ENCODE peak calls at places on chromosomes 13 and 19, in five cellular contexts. B is prostate gland, Y is IMR-90, V is A549, S is lower leg skin. O is an unnamed sample.

GRCh38 chr13:113275387-113275786 is 21.7 kb upstream of the LAMP1 start:
- DNase-seq in B (peak; percentile 28), Y (peak; percentile 75), V (peak; percentile 53), S (no peak), O (peak; percentile 52)

GRCh38 chr13:33099860-33100259 is 83.6 kb downstream of the KL start:
- DNase-seq in B (no peak), Y (no peak), V (no peak), S (no peak), O (no peak)

GRCh38 chr19:18894254-18895037 is 1.5 kb downstream of the CERS1 start:
- DNase-seq in B (no peak), Y (peak; percentile 35), V (no peak), S (no peak), O (peak; percentile 75)

GRCh38 chr13:21060063-21060826 is 1.1 kb downstream of the LATS2 start:
- DNase-seq in B (peak; percentile 17), Y (peak; percentile 51), V (peak; percentile 45), S (no peak), O (no peak)

GRCh38 chr13:45367358-45367757 is 26.4 kb upstream of the TPT1 start:
- DNase-seq in B (peak; percentile 64), Y (peak; percentile 94), V (peak; percentile 80), S (peak; percentile 86), O (peak; percentile 71)

GRCh38 chr19:58097349-58097748 is 682 bp downstream of the ZSCAN18 start:
- DNase-seq in B (no peak), Y (no peak), V (no peak), S (no peak), O (no peak)

GRCh38 chr19:58261968-58262921 is 16.5 kb upstream of the ZNF8 start:
- DNase-seq in B (no peak), Y (no peak), V (peak; percentile 48), S (no peak), O (no peak)

GRCh38 chr19:7894612-7895309 is 6.5 kb downstream of the LRRC8E start:
- DNase-seq in B (peak; percentile 60), Y (no peak), V (no peak), S (no peak), O (no peak)

GRCh38 chr13:73428137-73428536 is 369.3 kb downstream of the KLF5 start:
- DNase-seq in B (no peak), Y (peak; percentile 76), V (peak; percentile 67), S (no peak), O (no peak)

GRCh38 chr19:2195914-2196313 is 32.2 kb downstream of the DOT1L start:
- DNase-seq in B (no peak), Y (no peak), V (no peak), S (no peak), O (no peak)

GRCh38 chr19:46287585-46287984 is 9.3 kb upstream of the HIF3A start:
- DNase-seq in B (no peak), Y (no peak), V (peak; percentile 52), S (no peak), O (no peak)

GRCh38 chr19:46762245-46762890 is 16.1 kb upstream of the STRN4 start:
- DNase-seq in B (peak; percentile 80), Y (no peak), V (no peak), S (no peak), O (no peak)

GRCh38 chr13:73268306-73268705 is 209.5 kb downstream of the KLF5 start:
- DNase-seq in B (no peak), Y (peak; percentile 65), V (no peak), S (no peak), O (peak; percentile 15)

GRCh38 chr13:28611654-28612131 is 47.2 kb upstream of the POMP start:
- DNase-seq in B (no peak), Y (peak; percentile 44), V (no peak), S (no peak), O (no peak)

GRCh38 chr13:37486171-37486661 is 112.4 kb downstream of the POSTN start:
- DNase-seq in B (no peak), Y (no peak), V (no peak), S (no peak), O (no peak)

GRCh38 chr13:105991622-105992254 is 543.7 kb downstream of the EFNB2 start:
- DNase-seq in B (peak; percentile 91), Y (peak; percentile 80), V (peak; percentile 30), S (peak; percentile 71), O (no peak)

GRCh38 chr13:83825676-83826075 is 56.6 kb downstream of the SLITRK1 start:
- DNase-seq in B (no peak), Y (no peak), V (no peak), S (no peak), O (no peak)

GRCh38 chr13:92745233-92745632 is 481.4 kb upstream of the GPC6 start:
- DNase-seq in B (no peak), Y (no peak), V (no peak), S (no peak), O (no peak)

GRCh38 chr19:17775991-17776803 is 18.7 kb upstream of the B3GNT3 start:
- DNase-seq in B (no peak), Y (peak; percentile 6), V (no peak), S (no peak), O (no peak)

GRCh38 chr13:113641426-113641825 is 16.6 kb downstream of the ATP4B start:
- DNase-seq in B (no peak), Y (no peak), V (no peak), S (no peak), O (no peak)

DNA sequence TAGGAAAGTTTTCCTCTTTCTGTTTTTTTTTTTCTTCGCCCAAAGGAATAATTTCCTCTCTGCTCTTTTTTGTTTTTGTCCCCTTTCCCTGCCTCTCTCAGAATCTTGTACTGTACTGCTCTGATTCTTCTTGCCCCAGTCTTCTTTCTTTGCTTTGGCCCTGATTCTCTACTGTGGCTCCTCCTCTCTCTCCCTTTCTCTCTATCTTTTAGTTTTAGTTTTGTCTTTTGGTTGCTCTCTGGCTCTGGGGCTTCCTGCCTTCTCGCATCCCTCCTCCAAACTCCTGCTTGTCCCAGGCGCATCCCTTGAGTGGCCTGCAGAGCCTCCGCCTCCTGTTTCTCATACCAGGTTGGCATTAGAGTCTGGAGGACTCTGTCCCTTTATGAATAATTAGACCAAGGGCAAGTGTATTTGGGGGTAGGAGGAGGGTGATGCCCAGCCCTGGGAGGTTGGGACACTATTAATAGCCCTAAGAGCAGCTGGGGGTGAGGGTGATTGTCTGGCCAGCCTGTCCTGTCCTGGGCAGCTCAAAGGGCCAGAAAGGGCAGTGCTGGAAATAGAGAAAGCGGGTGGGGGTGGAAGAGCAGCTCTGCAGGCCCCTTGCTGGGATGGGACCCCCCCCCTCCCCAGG is 39.1 kb downstream of the LYL1 start:
- DNase-seq in B (no peak), Y (no peak), V (no peak), S (no peak), O (no peak)
- TF ChIP-seq POLR2A in B (no peak), Y (no peak), V (no peak), S (no peak), O (no peak)

GRCh38 chr19:55690109-55690768 is 15.2 kb downstream of the EPN1 start:
- DNase-seq in B (no peak), Y (no peak), V (no peak), S (no peak), O (no peak)

GRCh38 chr19:55692681-55693081 is 17.7 kb downstream of the EPN1 start:
- DNase-seq in B (no peak), Y (no peak), V (no peak), S (no peak), O (no peak)

GRCh38 chr19:55693336-55693974 is 18.4 kb downstream of the EPN1 start:
- DNase-seq in B (no peak), Y (no peak), V (no peak), S (no peak), O (no peak)

GRCh38 chr19:55690769-55691545 is 15.9 kb downstream of the EPN1 start:
- DNase-seq in B (no peak), Y (no peak), V (no peak), S (no peak), O (no peak)

GRCh38 chr19:55691561-55692481 is 16.8 kb downstream of the EPN1 start:
- DNase-seq in B (no peak), Y (no peak), V (no peak), S (no peak), O (no peak)
- TF ChIP-seq POLR2A in B (no peak), Y (no peak), V (no peak), S (no peak), O (no peak)

GRCh38 chr13:52141299-52141698 is 12.4 kb upstream of the NEK5 start:
- DNase-seq in B (no peak), Y (no peak), V (no peak), S (no peak), O (no peak)

GRCh38 chr13:52136763-52137162 is 7.9 kb upstream of the NEK5 start:
- DNase-seq in B (no peak), Y (no peak), V (no peak), S (no peak), O (no peak)

GRCh38 chr13:52137489-52137888 is 8.6 kb upstream of the NEK5 start:
- DNase-seq in B (no peak), Y (no peak), V (no peak), S (no peak), O (no peak)
- TF ChIP-seq POLR2A in B (no peak), Y (no peak), V (no peak), S (no peak), O (no peak)

GRCh38 chr13:42907745-42908144 is 84.3 kb downstream of the EPSTI1 start:
- DNase-seq in B (no peak), Y (no peak), V (no peak), S (no peak), O (no peak)

GRCh38 chr13:42905542-42905941 is 86.5 kb downstream of the EPSTI1 start:
- DNase-seq in B (no peak), Y (no peak), V (no peak), S (no peak), O (no peak)

GRCh38 chr13:42906257-42906656 is 85.8 kb downstream of the EPSTI1 start:
- DNase-seq in B (peak; percentile 59), Y (no peak), V (no peak), S (no peak), O (no peak)
- TF ChIP-seq POLR2A in B (no peak), Y (no peak), V (no peak), S (no peak), O (no peak)

GRCh38 chr19:33404506-33404905 is 31.0 kb downstream of the CEBPG start:
- DNase-seq in B (no peak), Y (no peak), V (no peak), S (no peak), O (no peak)

GRCh38 chr19:33404916-33405315 is 31.4 kb downstream of the CEBPG start:
- DNase-seq in B (no peak), Y (no peak), V (no peak), S (no peak), O (no peak)

GRCh38 chr19:33402421-33403220 is 29.1 kb downstream of the CEBPG start:
- DNase-seq in B (no peak), Y (no peak), V (peak; percentile 36), S (no peak), O (no peak)

GRCh38 chr19:33403973-33404304 is 30.4 kb downstream of the CEBPG start:
- DNase-seq in B (no peak), Y (no peak), V (no peak), S (no peak), O (no peak)

DNA sequence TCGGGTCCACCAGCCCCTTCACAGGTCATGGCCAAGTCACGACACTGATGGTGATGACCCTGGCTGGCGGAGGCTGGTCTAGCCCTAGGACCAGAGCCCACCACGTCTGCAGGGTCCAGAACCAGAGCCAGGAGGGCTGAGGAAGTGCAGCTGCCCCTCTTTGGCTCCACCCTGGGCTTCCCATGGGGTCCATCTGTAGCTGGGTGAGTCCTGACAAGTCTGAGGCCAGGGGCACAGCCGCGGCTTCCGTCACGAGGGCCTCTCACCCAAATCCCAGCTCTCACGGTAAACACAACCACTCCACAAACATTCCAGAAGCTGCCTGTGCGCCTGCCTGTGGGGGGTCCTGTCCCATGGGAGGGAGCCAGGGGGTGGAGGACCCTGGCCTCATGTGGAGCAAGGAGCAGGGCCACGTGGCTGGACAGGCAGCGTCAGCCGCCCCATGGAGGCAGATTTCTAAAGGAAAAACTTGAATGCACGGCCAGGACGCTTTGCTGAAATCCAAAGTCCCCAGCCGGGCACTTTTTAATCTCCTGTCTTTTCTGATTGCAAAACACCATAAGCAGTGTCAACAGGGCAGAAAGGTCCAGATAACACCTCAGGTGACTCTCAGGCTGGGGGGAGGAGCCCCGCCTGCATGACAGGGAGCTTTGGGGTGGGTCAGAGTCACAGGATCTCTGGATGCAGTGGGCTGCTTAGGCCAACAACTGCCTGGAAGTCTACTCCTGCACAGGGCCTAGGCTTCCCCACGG is 29.9 kb downstream of the CEBPG start:
- DNase-seq in B (no peak), Y (no peak), V (no peak), S (no peak), O (no peak)
- TF ChIP-seq POLR2A in B (no peak), Y (no peak), V (no peak), S (no peak), O (no peak)